ENCODE peak calls at places on chromosomes 4 and X, in seven cellular contexts. G is transverse colon, T is OCI-LY7, Y is heart right ventricle, X is spleen, P is GM23338, Q is right lobe of liver. W is an unnamed sample.

GRCh38 chr4:123579961-123580360 is 183.4 kb downstream of the SPRY1 start:
- DNase-seq in Q (no peak), T (no peak), P (no peak), Y (no peak), X (no peak), G (no peak), W (no peak)

GRCh38 chr4:84698962-84699671 is 116.2 kb downstream of the CDS1 start:
- DNase-seq in G (no peak), Q (no peak), Y (no peak), T (no peak), P (no peak), X (no peak), W (no peak)

GRCh38 chr4:3863841-3864734 is 97.9 kb downstream of the ADRA2C start:
- DNase-seq in G (no peak), P (no peak), Y (no peak), T (no peak), Q (no peak), X (peak), W (no peak)

GRCh38 chrX:13489451-13489850 is 80.0 kb upstream of the EGFL6 start:
- DNase-seq in Y (peak), T (no peak), G (peak), Q (no peak), X (no peak), P (no peak), W (no peak)

GRCh38 chr4:88989990-88990389 is 67.0 kb downstream of the FAM13A start:
- DNase-seq in P (no peak), G (no peak), X (no peak), Q (no peak), Y (no peak), T (no peak), W (no peak)

GRCh38 chr4:1347410-1347864 is 429 bp downstream of the UVSSA start:
- DNase-seq in P (peak), T (peak), Y (peak), Q (peak), X (peak), G (peak), W (peak)

GRCh38 chr4:162347492-162348213 is 183.9 kb upstream of the FSTL5 start:
- DNase-seq in T (no peak), P (no peak), G (no peak), Q (no peak), X (no peak), Y (peak), W (no peak)

GRCh38 chrX:17535229-17535628 is 160.2 kb downstream of the NHS start:
- DNase-seq in X (no peak), T (peak), Y (no peak), P (peak), Q (no peak), G (peak), W (peak)

GRCh38 chrX:54208531-54208930 is 25.5 kb upstream of the FAM120C start:
- DNase-seq in Y (no peak), T (no peak), G (no peak), X (no peak), Q (no peak), P (no peak), W (no peak)

GRCh38 chr4:66032571-66032970 is 362.3 kb upstream of the EPHA5 start:
- DNase-seq in T (no peak), P (no peak), Y (no peak), Q (no peak), X (no peak), G (no peak), W (no peak)

GRCh38 chrX:151977923-151978322 is 3.4 kb upstream of the GABRE start:
- DNase-seq in Q (no peak), G (no peak), X (no peak), Y (no peak), P (no peak), T (no peak), W (no peak)

GRCh38 chr4:2354760-2355159 is 63.7 kb downstream of the ZFYVE28 start:
- DNase-seq in Y (no peak), X (peak), T (no peak), P (no peak), Q (peak), G (peak), W (no peak)

GRCh38 chrX:111098874-111099273 is 2.9 kb downstream of the PAK3 start:
- DNase-seq in T (peak), Q (peak), X (peak), G (peak), P (peak), Y (peak), W (peak)

GRCh38 chrX:10011991-10012390 is 44.8 kb downstream of the CLDN34 start:
- DNase-seq in G (no peak), X (no peak), Q (no peak), P (peak), T (no peak), Y (no peak), W (no peak)

GRCh38 chrX:96379951-96380350 is 304.7 kb upstream of the DIAPH2 start:
- DNase-seq in G (no peak), Q (no peak), Y (no peak), X (no peak), P (no peak), T (no peak), W (no peak)

GRCh38 chr4:89898304-89898716 is 3.7 kb downstream of the MMRN1 start:
- DNase-seq in Y (no peak), Q (no peak), P (peak), X (no peak), G (no peak), T (peak), W (peak)

DNA sequence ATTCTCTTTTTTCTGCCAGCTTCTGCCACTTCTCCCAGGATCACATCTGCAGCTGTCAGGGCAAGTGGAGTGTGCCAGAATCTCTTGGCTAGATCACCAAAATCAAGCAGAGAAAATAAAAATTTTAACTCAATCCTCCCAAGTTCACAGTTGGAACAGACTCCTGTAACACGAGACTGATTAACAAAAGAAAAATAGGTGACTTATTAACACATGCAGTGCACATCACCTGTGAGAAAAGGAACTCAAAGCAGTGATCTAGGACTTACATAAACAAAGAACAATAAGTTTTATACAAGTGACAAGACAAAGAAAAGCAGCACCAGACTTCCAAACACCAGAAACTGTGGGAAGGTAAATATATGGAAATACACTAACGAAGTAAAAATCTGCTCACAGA is 213.1 kb upstream of the ZFP42 start:
- DNase-seq in Y (no peak), T (no peak), X (no peak), P (no peak), Q (no peak), G (no peak), W (no peak)
- TF ChIP-seq CTCF in Y (no peak), T (no peak), X (no peak), P (no peak), Q (no peak), G (no peak), W (no peak)

DNA sequence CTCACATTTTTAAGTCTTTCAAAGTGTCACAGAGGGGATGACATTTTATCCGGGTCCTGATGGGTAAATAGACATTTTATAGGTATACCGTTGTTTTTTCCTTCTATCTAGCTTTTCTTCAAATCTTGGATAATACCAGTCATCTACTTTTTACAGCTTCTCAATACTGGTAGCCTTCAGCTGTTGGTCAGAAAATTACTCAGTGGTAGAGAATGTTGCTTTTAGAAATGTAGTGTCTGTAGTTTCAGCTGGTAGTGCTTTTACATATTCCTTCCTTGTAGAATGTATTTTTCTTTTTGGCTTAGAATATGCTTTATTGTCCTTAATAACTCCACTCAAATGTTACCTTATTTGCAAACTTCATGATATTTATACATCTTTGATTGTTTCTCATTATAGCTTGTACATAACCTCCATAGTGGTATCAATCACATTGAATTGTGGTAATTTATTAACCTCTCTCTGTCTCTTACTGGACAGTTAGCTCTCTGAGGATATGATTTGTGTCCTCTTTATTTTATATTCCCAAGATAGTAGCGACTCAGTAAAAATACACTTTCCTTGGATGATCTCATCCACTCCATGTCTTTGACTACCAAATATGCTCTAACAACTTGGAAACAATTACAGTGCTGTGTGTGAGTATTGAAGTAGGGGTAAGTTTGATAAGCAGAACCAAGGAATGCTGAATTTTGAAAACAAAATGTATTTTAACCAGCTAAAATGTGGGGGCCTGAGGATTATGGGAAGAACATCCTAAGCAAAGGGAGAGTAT is 53.8 kb downstream of the RAP1GDS1 start:
- DNase-seq in Y (no peak), T (no peak), P (no peak), X (no peak), Q (no peak), G (no peak), W (no peak)
- H3K27ac ChIP-seq in Y (no peak), T (no peak), P (no peak), X (no peak), Q (no peak), G (no peak), W (no peak)

GRCh38 chr4:153156263-153156662 is 48.0 kb upstream of the TRIM2 start:
- DNase-seq in P (peak), X (no peak), G (no peak), Y (no peak), T (peak), Q (no peak), W (no peak)
- TF ChIP-seq CTCF in P (peak), X (no peak), G (no peak), Y (no peak), T (peak), Q (no peak), W (no peak)

DNA sequence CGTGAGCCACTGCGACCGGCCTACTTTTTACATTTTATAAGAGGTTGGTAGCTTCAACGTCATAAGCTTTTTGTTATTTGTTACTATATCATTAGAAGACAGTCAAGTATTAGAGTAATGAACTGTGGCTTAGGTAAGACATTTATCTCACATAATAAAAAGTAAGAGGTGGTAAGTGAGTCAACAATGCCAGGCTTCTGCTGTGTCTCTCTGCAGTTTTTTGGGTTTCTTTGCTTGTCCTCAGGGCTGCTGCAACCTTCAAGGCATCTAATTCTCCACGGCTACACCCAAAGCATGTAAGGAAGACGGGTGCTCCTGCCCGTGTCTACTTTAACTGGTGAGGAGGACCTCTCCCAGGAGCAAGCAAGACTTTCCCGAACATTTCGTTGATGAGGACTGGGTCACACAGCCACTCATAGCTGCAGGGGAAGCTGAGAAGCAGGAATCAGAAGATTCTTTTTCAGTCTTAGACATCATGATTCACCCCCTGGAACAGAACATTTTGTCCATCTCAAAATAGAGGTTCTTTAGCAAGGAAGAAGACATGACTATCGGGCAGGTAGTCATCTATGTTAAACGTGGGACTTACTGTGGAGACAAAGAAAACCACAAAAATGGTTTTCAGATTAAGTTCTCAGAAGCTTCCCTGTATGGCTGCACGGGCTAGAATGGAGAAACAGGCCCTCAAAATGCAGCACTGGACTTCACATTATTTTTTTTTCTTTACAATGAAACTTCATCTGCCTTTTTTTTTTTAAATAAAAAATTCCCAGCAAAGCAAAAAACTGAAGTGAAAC is 13.0 kb upstream of the RHOH start:
- DNase-seq in G (no peak), X (no peak), T (peak), Q (no peak), Y (no peak), P (no peak), W (no peak)
- H3K27ac ChIP-seq in G (peak), X (peak), T (peak), Q (no peak), Y (no peak), P (no peak), W (no peak)

DNA sequence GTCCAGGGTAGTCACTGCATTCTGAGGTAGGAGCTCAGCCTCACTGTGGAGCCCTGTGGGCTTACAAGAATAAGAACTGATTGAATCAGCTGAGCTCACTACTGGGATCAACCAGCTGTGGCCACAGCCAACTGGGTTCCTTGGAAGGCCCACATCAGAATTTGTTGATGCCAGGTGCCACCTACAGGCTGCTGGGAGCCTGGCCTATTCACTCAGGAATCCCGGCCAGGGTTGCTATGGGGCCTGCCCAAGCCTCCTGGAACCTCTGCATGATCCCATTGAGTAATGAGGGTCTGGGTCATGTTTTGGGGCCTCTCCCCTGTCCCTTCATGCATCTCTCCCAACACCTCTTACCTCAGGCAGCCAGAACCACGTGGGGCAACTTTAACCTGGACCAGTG is 53.9 kb upstream of the KIAA1210 start:
- DNase-seq in P (peak), G (peak), T (no peak), Y (no peak), Q (peak), X (no peak), W (no peak)
- TF ChIP-seq CTCF in P (peak), G (peak), T (peak), Y (no peak), Q (peak), X (no peak), W (no peak)

DNA sequence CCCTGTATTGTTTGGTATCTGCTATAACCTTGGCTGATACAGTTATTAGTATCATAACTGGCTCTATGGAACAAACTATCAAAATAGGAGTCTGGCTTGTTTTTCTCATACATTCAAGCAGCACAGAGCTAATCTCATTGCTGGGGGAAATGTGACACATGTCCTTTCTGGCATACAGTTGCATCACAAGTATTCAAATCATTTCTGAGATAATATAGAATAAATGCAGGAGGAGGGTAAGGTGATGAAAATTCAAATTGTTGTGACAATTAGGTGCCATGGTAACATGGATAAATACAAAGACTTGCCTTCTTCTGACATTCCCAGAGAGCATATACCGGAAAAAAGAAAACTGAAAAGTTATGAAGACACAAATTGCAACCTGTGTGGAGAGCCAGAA is 2706.8 kb downstream of the ARAP2 start:
- DNase-seq in T (no peak), G (no peak), X (no peak), Y (no peak), P (no peak), Q (no peak), W (no peak)
- H3K27ac ChIP-seq in T (no peak), G (no peak), X (no peak), Y (no peak), P (no peak), Q (no peak), W (no peak)